ENCODE peak calls at places on chromosome 21, in seven cellular contexts. L, Y, W, V, N, U and O are unnamed samples.

GRCh38 chr21:15999741-16000140 is 270.0 kb downstream of the USP25 start:
- DNase-seq in N (no peak), W (no peak), L (no peak), Y (no peak), U (no peak), V (no peak), O (no peak)

GRCh38 chr21:18174370-18174769 is 70.3 kb upstream of the CHODL start:
- DNase-seq in N (no peak), U (no peak), W (no peak), L (no peak), V (no peak), Y (no peak), O (no peak)

GRCh38 chr21:40254540-40255455 is 387.6 kb downstream of the PCP4 start:
- DNase-seq in W (no peak), V (peak; percentile 24), N (peak; percentile 86), L (no peak), Y (no peak), U (no peak), O (peak; percentile 6)

GRCh38 chr21:40631201-40631600 is 215.8 kb downstream of the DSCAM start:
- DNase-seq in L (no peak), V (no peak), U (no peak), N (peak; percentile 13), Y (no peak), W (no peak), O (no peak)

GRCh38 chr21:14740692-14741091 is 194.6 kb upstream of the SAMSN1 start:
- DNase-seq in L (no peak), Y (no peak), W (peak; percentile 16), U (no peak), N (peak; percentile 31), V (no peak), O (no peak)

GRCh38 chr21:41615613-41616012 is 107.7 kb upstream of the TMPRSS2 start:
- DNase-seq in L (no peak), Y (no peak), N (peak; percentile 93), V (peak; percentile 99), U (no peak), W (peak; percentile 76), O (peak; percentile 93)

GRCh38 chr21:25708467-25709065 is 26.1 kb downstream of the ATP5PF start:
- DNase-seq in L (no peak), Y (peak; percentile 32), W (peak; percentile 43), V (no peak), N (peak; percentile 8), U (no peak), O (peak; percentile 21)

GRCh38 chr21:38819051-38819718 is 13.5 kb downstream of the ETS2 start:
- DNase-seq in W (no peak), U (no peak), N (no peak), Y (peak; percentile 61), V (no peak), L (no peak), O (no peak)

GRCh38 chr21:36338975-36339374 is 19.0 kb downstream of the MORC3 start:
- DNase-seq in N (no peak), W (no peak), U (no peak), Y (no peak), L (no peak), V (no peak), O (no peak)
- TF ChIP-seq CTCF in N (no peak), W (no peak), U (no peak), Y (no peak), L (no peak), V (no peak), O (no peak)

DNA sequence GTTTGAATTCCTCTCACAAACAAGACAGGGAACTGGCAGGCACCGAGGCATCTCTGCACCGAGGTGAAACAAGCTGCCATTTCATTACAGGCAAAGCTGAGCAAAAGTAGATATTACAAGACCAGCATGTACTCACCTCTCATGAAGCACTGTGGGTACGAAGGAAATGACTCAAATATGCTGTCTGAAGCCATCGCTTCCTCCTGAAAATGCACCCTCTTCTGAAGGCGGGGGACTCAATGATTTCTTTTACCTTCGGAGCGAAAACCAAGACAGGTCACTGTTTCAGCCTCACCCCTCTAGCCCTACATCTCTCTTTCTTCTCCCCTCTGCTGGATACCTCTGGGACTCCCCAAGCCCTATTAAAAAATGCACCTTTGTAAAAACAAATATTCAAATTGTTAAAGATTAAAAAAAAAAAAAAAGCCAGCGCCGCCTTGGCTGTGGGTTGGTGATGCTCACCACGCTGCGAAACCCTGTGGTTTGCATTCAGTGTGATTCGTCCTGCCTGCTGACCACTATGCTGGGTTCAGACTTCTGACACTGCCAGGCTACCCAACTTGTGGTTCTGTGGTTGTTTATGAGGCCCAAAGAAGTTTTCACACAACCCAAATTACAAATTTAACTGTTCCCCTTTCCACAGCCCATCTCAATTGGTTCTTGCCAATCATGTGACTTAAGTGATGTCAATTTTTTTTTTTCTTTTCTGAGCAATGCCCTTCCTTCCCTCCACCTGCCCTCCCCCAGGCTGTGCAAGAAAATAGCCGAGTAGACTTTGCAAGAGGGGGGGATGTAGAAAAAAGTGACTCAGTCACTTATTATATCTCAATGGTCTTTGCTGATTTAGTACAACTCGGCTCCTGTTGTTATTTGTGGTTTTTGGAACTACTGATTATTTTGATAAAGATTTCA is at the start of gene RUNX1:
- DNase-seq in V (no peak), U (no peak), L (peak; percentile 45), N (peak; percentile 91), Y (peak; percentile 50), W (peak; percentile 67), O (peak; percentile 43)
- H3K4me3 ChIP-seq in V (peak within 1 kb of the TSS; percentile 50), U (peak within 1 kb of the TSS; percentile 32), L (peak within 1 kb of the TSS; percentile 70), N (peak within 1 kb of the TSS; percentile 13), Y (peak within 1 kb of the TSS; percentile 21), W (peak within 1 kb of the TSS; percentile 60), O (peak within 1 kb of the TSS; percentile 49)

DNA sequence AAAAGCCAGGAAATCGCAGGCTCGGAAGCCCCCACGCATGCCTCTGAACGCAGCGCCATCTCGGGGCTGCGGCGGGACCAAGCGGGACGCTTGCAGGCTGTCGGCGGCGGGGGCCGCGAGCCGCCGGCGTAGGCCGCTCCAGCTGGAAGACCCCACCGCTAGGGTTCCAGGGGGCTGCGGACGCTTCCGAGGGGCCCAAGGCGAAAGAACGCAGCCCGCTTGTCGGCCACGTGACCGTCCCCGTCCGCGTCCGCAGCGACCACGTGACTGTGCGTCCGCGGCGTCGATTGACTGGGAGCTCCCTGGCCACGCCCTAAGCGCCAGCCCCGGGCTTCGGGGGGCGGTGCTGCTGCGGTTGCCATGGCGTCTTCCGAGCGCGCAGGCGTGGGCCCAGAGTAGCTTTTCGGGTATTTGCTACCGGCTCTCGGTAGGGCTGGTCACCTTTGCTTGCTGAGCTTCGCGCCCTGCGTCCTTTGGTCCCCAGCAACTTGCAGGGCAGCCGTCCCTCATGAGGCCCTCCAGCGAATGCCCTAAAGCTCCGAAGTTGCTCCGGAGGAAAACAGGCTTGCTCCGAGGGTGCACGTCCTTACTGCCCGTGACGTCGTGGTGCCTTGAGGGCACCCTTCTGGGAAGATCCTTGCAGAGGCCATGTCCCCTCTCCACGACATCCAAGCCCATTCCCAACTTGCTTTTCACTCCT is 197.2 kb downstream of the DYRK1A start:
- DNase-seq in W (peak; percentile 83), L (peak; percentile 89), Y (peak; percentile 95), U (peak; percentile 95), V (peak; percentile 61), N (peak; percentile 91), O (peak; percentile 96)
- TF ChIP-seq CTCF in W (peak; percentile 51), L (peak; percentile 14), Y (no peak), U (peak; percentile 37), V (peak; percentile 48), N (peak; percentile 11), O (peak; percentile 46)

DNA sequence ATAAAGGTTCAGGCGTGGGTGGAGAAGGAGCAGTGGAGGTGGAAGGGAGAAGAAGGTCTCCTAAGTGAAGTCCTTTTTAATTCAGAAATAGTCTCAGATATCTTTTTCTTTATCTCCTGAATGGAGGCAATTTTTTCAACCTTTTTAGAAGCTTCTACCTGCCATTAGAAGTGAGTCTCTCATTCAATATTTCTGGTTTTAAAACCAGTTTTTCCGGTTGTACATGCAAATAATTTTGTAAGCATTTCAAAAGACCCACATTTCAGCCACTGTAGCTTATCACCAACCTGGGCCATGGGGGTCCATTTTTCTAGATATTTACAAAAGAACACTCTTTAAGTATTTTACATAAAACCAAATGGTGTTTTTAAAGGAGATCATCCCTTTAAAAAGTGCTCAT is 1280.2 kb downstream of the NCAM2 start:
- DNase-seq in Y (no peak), N (no peak), U (no peak), W (no peak), L (no peak), V (no peak), O (no peak)
- H3K4me3 ChIP-seq in Y (no peak overlapping the region), N (no peak overlapping the region), U (no peak overlapping the region), W (no peak overlapping the region), L (no peak overlapping the region), V (no peak overlapping the region), O (no peak overlapping the region)

GRCh38 chr21:29947119-29947518 is 7.3 kb upstream of the GRIK1 start:
- DNase-seq in W (no peak), N (no peak), Y (no peak), U (no peak), V (no peak), L (no peak), O (no peak)

GRCh38 chr21:29942033-29942432 is 2.2 kb upstream of the GRIK1 start:
- DNase-seq in W (no peak), V (no peak), L (no peak), N (no peak), U (no peak), Y (no peak), O (no peak)

GRCh38 chr21:29939859-29940245 is at the start of gene GRIK1:
- DNase-seq in U (no peak), N (no peak), Y (no peak), W (no peak), L (no peak), V (no peak), O (peak; percentile 54)

GRCh38 chr21:29940993-29941392 is 1.2 kb upstream of the GRIK1 start:
- DNase-seq in V (no peak), U (no peak), L (no peak), N (no peak), W (no peak), Y (no peak), O (no peak)

GRCh38 chr21:29943885-29944284 is 4.1 kb upstream of the GRIK1 start:
- DNase-seq in N (no peak), Y (no peak), W (no peak), U (no peak), L (no peak), V (no peak), O (no peak)
- TF ChIP-seq CTCF in N (peak; percentile 17), Y (no peak), W (peak; percentile 62), U (no peak), L (peak; percentile 34), V (no peak), O (no peak)

GRCh38 chr21:44656868-44657267 is 864 bp upstream of the KRTAP12-3 start:
- DNase-seq in N (no peak), W (no peak), L (no peak), U (no peak), V (no peak), Y (no peak), O (no peak)
- H3K4me3 ChIP-seq in N (no peak overlapping the region), W (no peak overlapping the region), L (no peak overlapping the region), U (no peak overlapping the region), V (no peak overlapping the region), Y (no peak overlapping the region), O (no peak overlapping the region)

GRCh38 chr21:43315244-43316137 is 111.4 kb downstream of the SIK1 start:
- DNase-seq in Y (no peak), L (no peak), W (no peak), U (no peak), N (no peak), V (no peak), O (no peak)
- TF ChIP-seq CTCF in Y (no peak), L (no peak), W (peak; percentile 34), U (no peak), N (no peak), V (no peak), O (no peak)